ENCODE peak calls at places on chromosomes 3 and 15, in six cellular contexts. W is NCI-H1092 treated with DMSO at 0.1 percent for 48 hours, Q is endothelial cell of umbilical vein, E is GM20000, I is T-cell, U is G401. X is an unnamed sample.

GRCh38 chr3:58629629-58630028 is 36.9 kb downstream of the FAM3D start:
- DNase-seq in W (no peak), Q (no peak), E (no peak), I (no peak), U (no peak), X (no peak)

GRCh38 chr3:156816794-156817741 is 9.1 kb upstream of the LEKR1 start:
- DNase-seq in W (peak; percentile 67), Q (peak; percentile 86), E (peak; percentile 89), I (peak; percentile 71), U (peak; percentile 78), X (peak; percentile 96)

GRCh38 chr15:27328616-27329015 is 357.6 kb downstream of the GABRG3 start:
- DNase-seq in W (peak; percentile 35), Q (no peak), E (no peak), I (no peak), U (peak; percentile 1), X (no peak)

GRCh38 chr3:122533480-122533879 is 18.7 kb upstream of the KPNA1 start:
- DNase-seq in W (no peak), Q (no peak), E (no peak), I (no peak), U (no peak), X (no peak)

GRCh38 chr3:133745981-133746721 is at the start of gene TF:
- DNase-seq in W (no peak), Q (no peak), E (no peak), I (no peak), U (no peak), X (no peak)

GRCh38 chr3:65979731-65980130 is 59.0 kb downstream of the MAGI1 start:
- DNase-seq in W (no peak), Q (no peak), E (no peak), I (no peak), U (no peak), X (no peak)

GRCh38 chr3:157089455-157090221 is 70.3 kb downstream of the CCNL1 start:
- DNase-seq in W (no peak), Q (peak; percentile 79), E (peak; percentile 52), I (peak; percentile 6), U (no peak), X (peak; percentile 52)

GRCh38 chr3:10745392-10745791 is 70.6 kb upstream of the SLC6A11 start:
- DNase-seq in W (no peak), Q (no peak), E (no peak), I (no peak), U (no peak), X (no peak)

GRCh38 chr3:9934235-9934621 is 594 bp downstream of the CRELD1 start:
- DNase-seq in W (peak; percentile 25), Q (no peak), E (no peak), I (peak; percentile 36), U (no peak), X (peak; percentile 41)

GRCh38 chr3:22887664-22888291 is 315.3 kb upstream of the UBE2E2 start:
- DNase-seq in W (no peak), Q (peak; percentile 4), E (peak; percentile 7), I (no peak), U (peak; percentile 61), X (peak; percentile 52)

GRCh38 chr3:178849220-178849910 is 222.2 kb downstream of the ZMAT3 start:
- DNase-seq in W (peak; percentile 9), Q (no peak), E (no peak), I (no peak), U (no peak), X (no peak)

GRCh38 chr3:3134750-3135448 is 8.2 kb downstream of the TRNT1 start:
- DNase-seq in W (no peak), Q (no peak), E (no peak), I (no peak), U (no peak), X (no peak)

GRCh38 chr15:55031732-55032131 is 165.0 kb downstream of the RSL24D1 start:
- DNase-seq in W (no peak), Q (no peak), E (no peak), I (no peak), U (no peak), X (no peak)

GRCh38 chr3:115913069-115913686 is 289.9 kb downstream of the GAP43 start:
- DNase-seq in W (peak; percentile 20), Q (no peak), E (no peak), I (no peak), U (no peak), X (no peak)

GRCh38 chr15:90749754-90750153 is 32.6 kb downstream of the BLM start:
- DNase-seq in W (no peak), Q (no peak), E (no peak), I (no peak), U (no peak), X (no peak)

GRCh38 chr15:45169608-45170480 is 17.9 kb downstream of the SHF start:
- DNase-seq in W (peak; percentile 68), Q (no peak), E (no peak), I (no peak), U (peak; percentile 31), X (no peak)

GRCh38 chr15:66706225-66706732 is 4.2 kb downstream of the SMAD6 start:
- DNase-seq in W (no peak), Q (peak; percentile 45), E (peak; percentile 42), I (no peak), U (peak; percentile 16), X (no peak)

GRCh38 chr15:88890495-88890894 is 4.8 kb downstream of the HAPLN3 start:
- DNase-seq in W (no peak), Q (no peak), E (no peak), I (no peak), U (no peak), X (no peak)

GRCh38 chr3:32819581-32820348 is 2.0 kb downstream of the TRIM71 start:
- DNase-seq in W (no peak), Q (no peak), E (no peak), I (no peak), U (no peak), X (no peak)

GRCh38 chr3:54042259-54042823 is 80.0 kb upstream of the CACNA2D3 start:
- DNase-seq in W (no peak), Q (no peak), E (no peak), I (no peak), U (no peak), X (no peak)

GRCh38 chr15:60563539-60564404 is 84.8 kb upstream of the ICE2 start:
- DNase-seq in W (no peak), Q (no peak), E (peak; percentile 38), I (no peak), U (no peak), X (no peak)

GRCh38 chr3:146638718-146639117 is 33.6 kb upstream of the PLSCR5 start:
- DNase-seq in W (no peak), Q (peak; percentile 1), E (no peak), I (no peak), U (no peak), X (no peak)

GRCh38 chr3:47874913-47875312 is 72.0 kb downstream of the DHX30 start:
- DNase-seq in W (no peak), Q (no peak), E (no peak), I (no peak), U (peak; percentile 38), X (no peak)

GRCh38 chr3:87006844-87007439 is 16.0 kb upstream of the VGLL3 start:
- DNase-seq in W (no peak), Q (no peak), E (no peak), I (no peak), U (no peak), X (no peak)

GRCh38 chr3:185858502-185859225 is 33.8 kb upstream of the IGF2BP2 start:
- DNase-seq in W (no peak), Q (no peak), E (no peak), I (no peak), U (no peak), X (no peak)

GRCh38 chr3:99256788-99257187 is 355.3 kb upstream of the DCBLD2 start:
- DNase-seq in W (no peak), Q (no peak), E (no peak), I (no peak), U (no peak), X (no peak)

GRCh38 chr3:114626751-114627150 is 332.9 kb downstream of the TIGIT start:
- DNase-seq in W (no peak), Q (no peak), E (no peak), I (no peak), U (no peak), X (no peak)

GRCh38 chr3:30130391-30130790 is 476.0 kb upstream of the TGFBR2 start:
- DNase-seq in W (no peak), Q (no peak), E (no peak), I (no peak), U (no peak), X (peak; percentile 62)

GRCh38 chr3:135762188-135762853 is 203.2 kb upstream of the PPP2R3A start:
- DNase-seq in W (no peak), Q (no peak), E (no peak), I (no peak), U (no peak), X (no peak)

GRCh38 chr3:118472586-118472985 is 562.1 kb downstream of the IGSF11 start:
- DNase-seq in W (no peak), Q (no peak), E (no peak), I (no peak), U (no peak), X (no peak)

GRCh38 chr3:38084019-38084968 is 45.3 kb downstream of the DLEC1 start:
- DNase-seq in W (no peak), Q (no peak), E (peak; percentile 50), I (peak; percentile 46), U (peak; percentile 3), X (peak; percentile 20)